ENCODE peak calls at places on chromosomes 5 and 9, in four cellular contexts. Q, D, I and X are unnamed samples.

GRCh38 chr9:2023532-2023931 is 8.4 kb downstream of the SMARCA2 start:
- DNase-seq in I (no peak), Q (no peak), D (no peak), X (peak)

GRCh38 chr5:130282044-130282443 is 377.8 kb downstream of the CHSY3 start:
- DNase-seq in Q (no peak), I (peak), D (no peak), X (no peak)

GRCh38 chr9:21993893-21994525 is at the start of gene CDKN2A:
- DNase-seq in Q (peak), I (no peak), D (peak), X (peak)

GRCh38 chr5:1523480-1523792 is 324 bp downstream of the LPCAT1 start:
- DNase-seq in D (peak), Q (peak), I (no peak), X (no peak)

GRCh38 chr9:27382989-27383388 is 86.0 kb upstream of the EQTN start:
- DNase-seq in D (no peak), I (no peak), Q (no peak), X (no peak)

GRCh38 chr9:88661759-88662158 is 126.8 kb downstream of the NXNL2 start:
- DNase-seq in Q (no peak), D (no peak), I (peak), X (no peak)

GRCh38 chr9:4417578-4418325 is 72.5 kb upstream of the SLC1A1 start:
- DNase-seq in Q (no peak), I (peak), D (no peak), X (no peak)

GRCh38 chr9:20407013-20407412 is 215.3 kb downstream of the MLLT3 start:
- DNase-seq in Q (no peak), I (peak), D (no peak), X (no peak)

GRCh38 chr9:36849943-36850342 is 184.1 kb downstream of the PAX5 start:
- DNase-seq in D (no peak), I (no peak), Q (no peak), X (no peak)

GRCh38 chr9:130556396-130557076 is 22.8 kb upstream of the FUBP3 start:
- DNase-seq in D (no peak), Q (no peak), I (no peak), X (no peak)

GRCh38 chr9:93154293-93154903 is 20.3 kb upstream of the NINJ1 start:
- DNase-seq in I (no peak), Q (peak), D (peak), X (peak)

GRCh38 chr9:132638240-132638639 is 31.5 kb downstream of the DDX31 start:
- DNase-seq in I (peak), D (no peak), Q (no peak), X (no peak)

GRCh38 chr9:74277532-74277931 is 219.6 kb upstream of the RORB start:
- DNase-seq in I (no peak), D (peak), Q (no peak), X (peak)

GRCh38 chr9:135151905-135152304 is 64.4 kb downstream of the OLFM1 start:
- DNase-seq in I (no peak), Q (no peak), D (no peak), X (no peak)

GRCh38 chr9:35612843-35613242 is 5.4 kb downstream of the CD72 start:
- DNase-seq in D (no peak), I (no peak), Q (no peak), X (no peak)

GRCh38 chr5:121628783-121629182 is 222.9 kb upstream of the FTMT start:
- DNase-seq in Q (no peak), D (no peak), I (peak), X (no peak)

GRCh38 chr5:128773378-128773777 is 191.9 kb upstream of the SLC27A6 start:
- DNase-seq in D (no peak), I (no peak), Q (no peak), X (no peak)

GRCh38 chr5:92916036-92916435 is 665.0 kb downstream of the NR2F1-AS1 start:
- DNase-seq in D (no peak), I (peak), Q (no peak), X (no peak)

GRCh38 chr5:147373328-147373727 is 136.5 kb downstream of the DPYSL3 start:
- DNase-seq in Q (no peak), I (no peak), D (no peak), X (no peak)

GRCh38 chr5:25544652-25545249 is 900.0 kb upstream of the CDH10 start:
- DNase-seq in Q (no peak), D (peak), I (peak), X (no peak)

GRCh38 chr5:159907689-159908088 is 8.6 kb upstream of the ADRA1B start:
- DNase-seq in Q (no peak), D (no peak), I (no peak), X (no peak)

GRCh38 chr5:107671742-107672211 is 1.0 kb upstream of the EFNA5 start:
- DNase-seq in D (peak), I (peak), Q (no peak), X (no peak)

GRCh38 chr9:134875376-134875775 is 5.2 kb upstream of the FCN2 start:
- DNase-seq in D (no peak), I (no peak), Q (no peak), X (no peak)

GRCh38 chr9:136170291-136170901 is 34.5 kb downstream of the LHX3 start:
- DNase-seq in Q (peak), I (peak), D (peak), X (peak)

GRCh38 chr5:140551872-140552271 is 4.4 kb downstream of the EIF4EBP3 start:
- DNase-seq in D (no peak), I (no peak), Q (no peak), X (no peak)

GRCh38 chr5:134177197-134178171 is 734 bp upstream of the SKP1 start:
- DNase-seq in Q (no peak), I (peak), D (peak), X (no peak)

GRCh38 chr5:17223375-17224185 is 6.1 kb downstream of the BASP1 start:
- DNase-seq in D (peak), I (no peak), Q (no peak), X (no peak)

GRCh38 chr5:92544567-92544966 is 1036.5 kb downstream of the NR2F1-AS1 start:
- DNase-seq in D (no peak), I (peak), Q (no peak), X (no peak)

GRCh38 chr5:78005021-78005785 is 229.1 kb upstream of the TBCA start:
- DNase-seq in I (peak), Q (no peak), D (no peak), X (no peak)

GRCh38 chr9:38423939-38424843 is at the start of gene IGFBPL1:
- DNase-seq in I (no peak), Q (peak), D (peak), X (no peak)

GRCh38 chr5:15013654-15014463 is 142.3 kb upstream of the ANKH start:
- DNase-seq in Q (no peak), D (peak), I (peak), X (no peak)

GRCh38 chr5:68264024-68264956 is 48.7 kb downstream of the PIK3R1 start:
- DNase-seq in D (no peak), I (no peak), Q (no peak), X (no peak)

GRCh38 chr9:115837618-115838017 is 316.0 kb upstream of the PAPPA start:
- DNase-seq in Q (no peak), I (no peak), D (no peak), X (no peak)